ENCODE peak calls at places on chromosomes 11 and 22, in nine cellular contexts. Q is left kidney; R is CD4-positive, alpha-beta T cell; F is NCI-H1930; H is IMR-90; K is anterior cingulate cortex; D is activated CD4-positive, alpha-beta T cell treated with anti-CD3 and anti-CD28 coated beads for 4 hours; L is GM23248; W is right lobe of liver. O is an unnamed sample.
A peak's percentile ranks its signal among the peaks of the same experiment; 100 is the strongest.

GRCh38 chr22:43420991-43421665 is 9.3 kb downstream of the MPPED1 start:
- DNase-seq in Q (no peak), R (no peak), F (no peak), H (no peak), K (no peak), D (no peak), L (no peak), W (no peak), O (peak; percentile 91)

GRCh38 chr22:50304528-50305392 is 2.7 kb downstream of the PLXNB2 start:
- DNase-seq in Q (no peak), R (no peak), F (no peak), H (no peak), K (peak; percentile 62), D (no peak), L (peak; percentile 69), W (no peak), O (no peak)

GRCh38 chr22:49671331-49672012 is 156.2 kb downstream of the BRD1 start:
- DNase-seq in Q (no peak), R (no peak), F (no peak), H (no peak), K (no peak), D (no peak), L (no peak), W (no peak), O (no peak)

GRCh38 chr11:123258877-123259276 is 63.8 kb upstream of the CLMP start:
- DNase-seq in Q (no peak), R (no peak), F (no peak), H (no peak), K (no peak), D (no peak), L (no peak), W (no peak), O (no peak)

GRCh38 chr11:18011633-18012313 is 1.1 kb downstream of the SERGEF start:
- DNase-seq in Q (no peak), R (no peak), F (no peak), H (no peak), K (peak; percentile 17), D (no peak), L (peak; percentile 45), W (no peak), O (peak; percentile 72)

GRCh38 chr22:20240900-20241299 is 27.2 kb downstream of the RTN4R start:
- DNase-seq in Q (peak; percentile 21), R (no peak), F (no peak), H (no peak), K (no peak), D (no peak), L (no peak), W (no peak), O (no peak)

GRCh38 chr11:96102664-96103068 is 178.8 kb upstream of the MTMR2 start:
- DNase-seq in Q (peak; percentile 68), R (no peak), F (no peak), H (peak; percentile 68), K (no peak), D (no peak), L (peak; percentile 73), W (no peak), O (no peak)

GRCh38 chr22:40024201-40025061 is 29.7 kb downstream of the FAM83F start:
- DNase-seq in Q (peak; percentile 83), R (peak; percentile 40), F (peak; percentile 47), H (peak; percentile 51), K (peak; percentile 50), D (peak; percentile 66), L (peak; percentile 86), W (peak; percentile 73), O (peak; percentile 68)

GRCh38 chr11:48019230-48019584 is 38.8 kb downstream of the PTPRJ start:
- DNase-seq in Q (peak; percentile 78), R (no peak), F (no peak), H (no peak), K (no peak), D (no peak), L (no peak), W (no peak), O (no peak)

GRCh38 chr22:30731658-30732057 is 37.0 kb downstream of the OSBP2 start:
- DNase-seq in Q (no peak), R (no peak), F (no peak), H (no peak), K (no peak), D (no peak), L (no peak), W (no peak), O (no peak)

GRCh38 chr11:27857588-27857987 is 157.3 kb upstream of the BDNF start:
- DNase-seq in Q (no peak), R (no peak), F (no peak), H (no peak), K (no peak), D (no peak), L (no peak), W (no peak), O (no peak)

GRCh38 chr22:47240116-47240515 is 477.7 kb downstream of the TBC1D22A start:
- DNase-seq in Q (no peak), R (no peak), F (no peak), H (no peak), K (no peak), D (no peak), L (no peak), W (no peak), O (no peak)

GRCh38 chr11:110903830-110904229 is 191.6 kb upstream of the ARHGAP20 start:
- DNase-seq in Q (peak; percentile 34), R (no peak), F (no peak), H (peak; percentile 75), K (no peak), D (no peak), L (peak; percentile 30), W (no peak), O (no peak)